ENCODE peak calls at places on chromosomes 7 and 10, in eight cellular contexts. One of them, this sample, is unnamed.

GRCh38 chr7:7257899-7258692 is 75.8 kb downstream of the C1GALT1 start:
- DNase-seq in LoVo: no peak
- DNase-seq in frontal cortex: no peak
- DNase-seq in WTC11: no peak
- DNase-seq in activated CD4-positive, alpha-beta T cell treated with anti-CD3 and anti-CD28 coated beads, Interleukin-2, amount 50 U/mL, for 24 hours: no peak
- DNase-seq in NCI-H446 treated with DMSO at 0.1 percent for 48 hours: no peak
- DNase-seq in DMS153: no peak
- DNase-seq in effector memory CD8-positive, alpha-beta T cell: peak
- DNase-seq in this sample: peak

GRCh38 chr10:360653-361052 is 225.4 kb downstream of the ZMYND11 start:
- DNase-seq in activated CD4-positive, alpha-beta T cell treated with anti-CD3 and anti-CD28 coated beads, Interleukin-2, amount 50 U/mL, for 24 hours: no peak
- DNase-seq in effector memory CD8-positive, alpha-beta T cell: no peak
- DNase-seq in LoVo: no peak
- DNase-seq in DMS153: peak
- DNase-seq in frontal cortex: no peak
- DNase-seq in WTC11: no peak
- DNase-seq in NCI-H446 treated with DMSO at 0.1 percent for 48 hours: no peak
- DNase-seq in this sample: no peak

GRCh38 chr10:77374189-77374656 is 263.4 kb downstream of the KCNMA1 start:
- DNase-seq in activated CD4-positive, alpha-beta T cell treated with anti-CD3 and anti-CD28 coated beads, Interleukin-2, amount 50 U/mL, for 24 hours: no peak
- DNase-seq in LoVo: no peak
- DNase-seq in NCI-H446 treated with DMSO at 0.1 percent for 48 hours: no peak
- DNase-seq in frontal cortex: no peak
- DNase-seq in effector memory CD8-positive, alpha-beta T cell: no peak
- DNase-seq in DMS153: no peak
- DNase-seq in WTC11: no peak
- DNase-seq in this sample: no peak

GRCh38 chr7:538764-539685 is 19.4 kb upstream of the PDGFA start:
- DNase-seq in effector memory CD8-positive, alpha-beta T cell: no peak
- DNase-seq in LoVo: peak
- DNase-seq in frontal cortex: no peak
- DNase-seq in WTC11: no peak
- DNase-seq in activated CD4-positive, alpha-beta T cell treated with anti-CD3 and anti-CD28 coated beads, Interleukin-2, amount 50 U/mL, for 24 hours: no peak
- DNase-seq in NCI-H446 treated with DMSO at 0.1 percent for 48 hours: no peak
- DNase-seq in DMS153: no peak
- DNase-seq in this sample: peak

GRCh38 chr10:112227331-112227961 is 43.9 kb upstream of the GPAM start:
- DNase-seq in LoVo: no peak
- DNase-seq in DMS153: no peak
- DNase-seq in effector memory CD8-positive, alpha-beta T cell: no peak
- DNase-seq in frontal cortex: no peak
- DNase-seq in WTC11: no peak
- DNase-seq in NCI-H446 treated with DMSO at 0.1 percent for 48 hours: no peak
- DNase-seq in activated CD4-positive, alpha-beta T cell treated with anti-CD3 and anti-CD28 coated beads, Interleukin-2, amount 50 U/mL, for 24 hours: no peak
- DNase-seq in this sample: no peak

GRCh38 chr10:85047979-85048378 is 719.6 kb downstream of the CCSER2 start:
- DNase-seq in WTC11: no peak
- DNase-seq in DMS153: no peak
- DNase-seq in frontal cortex: no peak
- DNase-seq in activated CD4-positive, alpha-beta T cell treated with anti-CD3 and anti-CD28 coated beads, Interleukin-2, amount 50 U/mL, for 24 hours: no peak
- DNase-seq in LoVo: no peak
- DNase-seq in effector memory CD8-positive, alpha-beta T cell: no peak
- DNase-seq in NCI-H446 treated with DMSO at 0.1 percent for 48 hours: no peak
- DNase-seq in this sample: no peak

GRCh38 chr10:103835121-103836045 is 20.0 kb downstream of the SH3PXD2A start:
- DNase-seq in activated CD4-positive, alpha-beta T cell treated with anti-CD3 and anti-CD28 coated beads, Interleukin-2, amount 50 U/mL, for 24 hours: no peak
- DNase-seq in frontal cortex: peak
- DNase-seq in DMS153: no peak
- DNase-seq in effector memory CD8-positive, alpha-beta T cell: no peak
- DNase-seq in NCI-H446 treated with DMSO at 0.1 percent for 48 hours: no peak
- DNase-seq in WTC11: no peak
- DNase-seq in LoVo: no peak
- DNase-seq in this sample: no peak

GRCh38 chr7:151868805-151869188 is 8.1 kb downstream of the PRKAG2 start:
- DNase-seq in NCI-H446 treated with DMSO at 0.1 percent for 48 hours: no peak
- DNase-seq in effector memory CD8-positive, alpha-beta T cell: no peak
- DNase-seq in DMS153: no peak
- DNase-seq in WTC11: no peak
- DNase-seq in activated CD4-positive, alpha-beta T cell treated with anti-CD3 and anti-CD28 coated beads, Interleukin-2, amount 50 U/mL, for 24 hours: no peak
- DNase-seq in frontal cortex: no peak
- DNase-seq in LoVo: no peak
- DNase-seq in this sample: no peak

GRCh38 chr10:283916-284356 is 148.7 kb downstream of the ZMYND11 start:
- DNase-seq in frontal cortex: no peak
- DNase-seq in WTC11: no peak
- DNase-seq in effector memory CD8-positive, alpha-beta T cell: no peak
- DNase-seq in activated CD4-positive, alpha-beta T cell treated with anti-CD3 and anti-CD28 coated beads, Interleukin-2, amount 50 U/mL, for 24 hours: peak
- DNase-seq in LoVo: no peak
- DNase-seq in DMS153: no peak
- DNase-seq in NCI-H446 treated with DMSO at 0.1 percent for 48 hours: no peak
- DNase-seq in this sample: no peak

GRCh38 chr10:83995932-83996331 is 143.4 kb upstream of the GHITM start:
- DNase-seq in effector memory CD8-positive, alpha-beta T cell: no peak
- DNase-seq in activated CD4-positive, alpha-beta T cell treated with anti-CD3 and anti-CD28 coated beads, Interleukin-2, amount 50 U/mL, for 24 hours: no peak
- DNase-seq in DMS153: no peak
- DNase-seq in NCI-H446 treated with DMSO at 0.1 percent for 48 hours: no peak
- DNase-seq in LoVo: no peak
- DNase-seq in frontal cortex: no peak
- DNase-seq in WTC11: no peak
- DNase-seq in this sample: no peak

GRCh38 chr7:141043621-141044020 is 28.9 kb upstream of the MRPS33 start:
- DNase-seq in frontal cortex: no peak
- DNase-seq in NCI-H446 treated with DMSO at 0.1 percent for 48 hours: no peak
- DNase-seq in effector memory CD8-positive, alpha-beta T cell: no peak
- DNase-seq in LoVo: no peak
- DNase-seq in DMS153: no peak
- DNase-seq in activated CD4-positive, alpha-beta T cell treated with anti-CD3 and anti-CD28 coated beads, Interleukin-2, amount 50 U/mL, for 24 hours: no peak
- DNase-seq in WTC11: no peak
- DNase-seq in this sample: no peak

GRCh38 chr7:114670676-114671075 is 251.2 kb upstream of the MDFIC start:
- DNase-seq in effector memory CD8-positive, alpha-beta T cell: no peak
- DNase-seq in LoVo: no peak
- DNase-seq in frontal cortex: no peak
- DNase-seq in activated CD4-positive, alpha-beta T cell treated with anti-CD3 and anti-CD28 coated beads, Interleukin-2, amount 50 U/mL, for 24 hours: no peak
- DNase-seq in DMS153: no peak
- DNase-seq in WTC11: no peak
- DNase-seq in NCI-H446 treated with DMSO at 0.1 percent for 48 hours: no peak
- DNase-seq in this sample: no peak

GRCh38 chr10:79320785-79321493 is 26.3 kb upstream of the PPIF start:
- DNase-seq in LoVo: no peak
- DNase-seq in frontal cortex: no peak
- DNase-seq in NCI-H446 treated with DMSO at 0.1 percent for 48 hours: no peak
- DNase-seq in DMS153: no peak
- DNase-seq in effector memory CD8-positive, alpha-beta T cell: no peak
- DNase-seq in activated CD4-positive, alpha-beta T cell treated with anti-CD3 and anti-CD28 coated beads, Interleukin-2, amount 50 U/mL, for 24 hours: no peak
- DNase-seq in WTC11: no peak
- DNase-seq in this sample: no peak

GRCh38 chr7:44534501-44534900 is 6.6 kb downstream of the NPC1L1 start:
- DNase-seq in LoVo: peak
- DNase-seq in WTC11: peak
- DNase-seq in frontal cortex: peak
- DNase-seq in effector memory CD8-positive, alpha-beta T cell: peak
- DNase-seq in DMS153: peak
- DNase-seq in NCI-H446 treated with DMSO at 0.1 percent for 48 hours: no peak
- DNase-seq in activated CD4-positive, alpha-beta T cell treated with anti-CD3 and anti-CD28 coated beads, Interleukin-2, amount 50 U/mL, for 24 hours: peak
- DNase-seq in this sample: no peak

GRCh38 chr10:128036746-128037542 is 89.3 kb downstream of the MKI67 start:
- DNase-seq in LoVo: no peak
- DNase-seq in DMS153: no peak
- DNase-seq in WTC11: no peak
- DNase-seq in frontal cortex: no peak
- DNase-seq in effector memory CD8-positive, alpha-beta T cell: no peak
- DNase-seq in activated CD4-positive, alpha-beta T cell treated with anti-CD3 and anti-CD28 coated beads, Interleukin-2, amount 50 U/mL, for 24 hours: no peak
- DNase-seq in NCI-H446 treated with DMSO at 0.1 percent for 48 hours: no peak
- DNase-seq in this sample: peak

GRCh38 chr7:14144109-14144508 is 154.6 kb upstream of the ETV1 start:
- DNase-seq in effector memory CD8-positive, alpha-beta T cell: no peak
- DNase-seq in LoVo: no peak
- DNase-seq in activated CD4-positive, alpha-beta T cell treated with anti-CD3 and anti-CD28 coated beads, Interleukin-2, amount 50 U/mL, for 24 hours: no peak
- DNase-seq in NCI-H446 treated with DMSO at 0.1 percent for 48 hours: no peak
- DNase-seq in frontal cortex: no peak
- DNase-seq in DMS153: no peak
- DNase-seq in WTC11: no peak
- DNase-seq in this sample: no peak

GRCh38 chr10:67790534-67791408 is 47.2 kb downstream of the DNAJC12 start:
- DNase-seq in WTC11: no peak
- DNase-seq in activated CD4-positive, alpha-beta T cell treated with anti-CD3 and anti-CD28 coated beads, Interleukin-2, amount 50 U/mL, for 24 hours: peak
- DNase-seq in LoVo: peak
- DNase-seq in effector memory CD8-positive, alpha-beta T cell: no peak
- DNase-seq in DMS153: no peak
- DNase-seq in NCI-H446 treated with DMSO at 0.1 percent for 48 hours: no peak
- DNase-seq in frontal cortex: no peak
- DNase-seq in this sample: no peak

GRCh38 chr10:98246911-98247820 is 20.8 kb downstream of the LOXL4 start:
- DNase-seq in WTC11: no peak
- DNase-seq in effector memory CD8-positive, alpha-beta T cell: no peak
- DNase-seq in frontal cortex: no peak
- DNase-seq in DMS153: no peak
- DNase-seq in LoVo: no peak
- DNase-seq in NCI-H446 treated with DMSO at 0.1 percent for 48 hours: peak
- DNase-seq in activated CD4-positive, alpha-beta T cell treated with anti-CD3 and anti-CD28 coated beads, Interleukin-2, amount 50 U/mL, for 24 hours: no peak
- DNase-seq in this sample: no peak

GRCh38 chr10:112375721-112376577 is 2.0 kb downstream of the ACSL5 start:
- DNase-seq in NCI-H446 treated with DMSO at 0.1 percent for 48 hours: no peak
- DNase-seq in frontal cortex: peak
- DNase-seq in DMS153: no peak
- DNase-seq in WTC11: no peak
- DNase-seq in LoVo: peak
- DNase-seq in effector memory CD8-positive, alpha-beta T cell: peak
- DNase-seq in activated CD4-positive, alpha-beta T cell treated with anti-CD3 and anti-CD28 coated beads, Interleukin-2, amount 50 U/mL, for 24 hours: no peak
- DNase-seq in this sample: peak

GRCh38 chr10:113476191-113476590 is 76.7 kb upstream of the HABP2 start:
- DNase-seq in activated CD4-positive, alpha-beta T cell treated with anti-CD3 and anti-CD28 coated beads, Interleukin-2, amount 50 U/mL, for 24 hours: no peak
- DNase-seq in frontal cortex: no peak
- DNase-seq in DMS153: no peak
- DNase-seq in WTC11: no peak
- DNase-seq in LoVo: no peak
- DNase-seq in effector memory CD8-positive, alpha-beta T cell: no peak
- DNase-seq in NCI-H446 treated with DMSO at 0.1 percent for 48 hours: no peak
- DNase-seq in this sample: no peak

GRCh38 chr7:98860069-98860468 is 9.7 kb downstream of the TMEM130 start:
- DNase-seq in WTC11: no peak
- DNase-seq in frontal cortex: no peak
- DNase-seq in NCI-H446 treated with DMSO at 0.1 percent for 48 hours: no peak
- DNase-seq in LoVo: no peak
- DNase-seq in DMS153: no peak
- DNase-seq in effector memory CD8-positive, alpha-beta T cell: no peak
- DNase-seq in activated CD4-positive, alpha-beta T cell treated with anti-CD3 and anti-CD28 coated beads, Interleukin-2, amount 50 U/mL, for 24 hours: no peak
- DNase-seq in this sample: no peak

GRCh38 chr10:13668126-13668525 is 81.4 kb downstream of the PRPF18 start:
- DNase-seq in NCI-H446 treated with DMSO at 0.1 percent for 48 hours: no peak
- DNase-seq in frontal cortex: no peak
- DNase-seq in activated CD4-positive, alpha-beta T cell treated with anti-CD3 and anti-CD28 coated beads, Interleukin-2, amount 50 U/mL, for 24 hours: no peak
- DNase-seq in effector memory CD8-positive, alpha-beta T cell: no peak
- DNase-seq in WTC11: no peak
- DNase-seq in LoVo: no peak
- DNase-seq in DMS153: no peak
- DNase-seq in this sample: no peak

GRCh38 chr10:46312953-46313352 is 26.2 kb downstream of the ANTXRL start:
- DNase-seq in activated CD4-positive, alpha-beta T cell treated with anti-CD3 and anti-CD28 coated beads, Interleukin-2, amount 50 U/mL, for 24 hours: no peak
- DNase-seq in NCI-H446 treated with DMSO at 0.1 percent for 48 hours: no peak
- DNase-seq in effector memory CD8-positive, alpha-beta T cell: no peak
- DNase-seq in LoVo: no peak
- DNase-seq in WTC11: no peak
- DNase-seq in DMS153: no peak
- DNase-seq in frontal cortex: no peak
- DNase-seq in this sample: no peak

This sample was measured in small intestine.